ENCODE peak calls at places on chromosome 4, in five cellular contexts. R is effector memory CD4-positive, alpha-beta T cell; E is PC-9; F is NCI-H1092; W is posterior cingulate gyrus. G is an unnamed sample.

GRCh38 chr4:145939241-145939640 is 618 bp upstream of the ZNF827 start:
- DNase-seq in F (no peak), W (no peak), E (no peak), R (no peak), G (no peak)

GRCh38 chr4:157978680-157979361 is 194.0 kb downstream of the GASK1B start:
- DNase-seq in F (peak), W (peak), E (no peak), R (no peak), G (peak)

GRCh38 chr4:166846939-166847338 is 387.4 kb downstream of the SPOCK3 start:
- DNase-seq in R (no peak), E (no peak), W (no peak), F (no peak), G (no peak)

GRCh38 chr4:141464366-141464765 is 172.0 kb upstream of the IL15 start:
- DNase-seq in F (peak), E (no peak), R (no peak), W (no peak), G (no peak)

GRCh38 chr4:2333916-2334644 is 72.2 kb upstream of the MXD4 start:
- DNase-seq in W (no peak), R (no peak), F (no peak), E (no peak), G (no peak)

GRCh38 chr4:1948232-1948631 is 60.5 kb downstream of the NELFA start:
- DNase-seq in F (no peak), W (no peak), R (no peak), E (no peak), G (no peak)

GRCh38 chr4:169109276-169109675 is 99.2 kb upstream of the CBR4 start:
- DNase-seq in W (no peak), R (no peak), E (no peak), F (no peak), G (no peak)

GRCh38 chr4:164503874-164504273 is 250.1 kb upstream of the SMIM31 start:
- DNase-seq in R (no peak), F (no peak), W (no peak), E (no peak), G (no peak)

GRCh38 chr4:187937557-187937956 is 58.0 kb upstream of the ZFP42 start:
- DNase-seq in R (no peak), W (no peak), E (no peak), F (no peak), G (no peak)

GRCh38 chr4:45453258-45453841 is 670.5 kb downstream of the GABRG1 start:
- DNase-seq in F (no peak), E (peak), W (no peak), R (no peak), G (peak)

GRCh38 chr4:8506373-8507250 is 66.0 kb downstream of the TRMT44 start:
- DNase-seq in E (no peak), R (no peak), W (peak), F (no peak), G (no peak)

GRCh38 chr4:87354168-87355102 is 31.8 kb upstream of the HSD17B13 start:
- DNase-seq in F (no peak), R (no peak), W (no peak), E (no peak), G (no peak)

GRCh38 chr4:120056249-120056648 is 10.4 kb downstream of the MAD2L1 start:
- DNase-seq in W (no peak), F (no peak), E (no peak), R (no peak), G (no peak)

GRCh38 chr4:74805601-74806000 is 11.3 kb upstream of the BTC start:
- DNase-seq in R (no peak), F (no peak), E (peak), W (no peak), G (no peak)

GRCh38 chr4:78174931-78175330 is 117.8 kb downstream of the FRAS1 start:
- DNase-seq in R (no peak), F (no peak), W (peak), E (no peak), G (no peak)

GRCh38 chr4:98341309-98341708 is 80.1 kb downstream of the RAP1GDS1 start:
- DNase-seq in W (no peak), E (no peak), F (no peak), R (no peak), G (peak)

GRCh38 chr4:81606166-81606565 is 134.5 kb upstream of the RASGEF1B start:
- DNase-seq in F (no peak), E (no peak), R (no peak), W (no peak), G (no peak)

GRCh38 chr4:57490520-57490919 is 380.3 kb upstream of the IGFBP7 start:
- DNase-seq in E (no peak), F (no peak), W (no peak), R (no peak), G (no peak)

GRCh38 chr4:128553665-128554515 is 255.6 kb upstream of the JADE1 start:
- DNase-seq in R (no peak), W (no peak), E (peak), F (peak), G (no peak)

GRCh38 chr4:54085284-54085683 is 14.7 kb upstream of the GSX2 start:
- DNase-seq in F (no peak), E (peak), R (no peak), W (peak), G (no peak)

GRCh38 chr4:48112017-48112667 is 21.9 kb downstream of the TXK start:
- DNase-seq in E (no peak), W (no peak), R (no peak), F (no peak), G (no peak)

GRCh38 chr4:149120331-149121014 is 678.3 kb upstream of the NR3C2 start:
- DNase-seq in E (no peak), R (no peak), W (no peak), F (no peak), G (no peak)

GRCh38 chr4:164423819-164424218 is 330.1 kb upstream of the SMIM31 start:
- DNase-seq in F (no peak), E (no peak), W (no peak), R (no peak), G (no peak)

GRCh38 chr4:112648263-112649054 is 11.5 kb downstream of the LARP7 start:
- DNase-seq in W (no peak), R (no peak), F (no peak), E (no peak), G (no peak)

GRCh38 chr4:142567199-142567598 is 278.9 kb downstream of the INPP4B start:
- DNase-seq in R (peak), E (no peak), F (no peak), W (no peak), G (no peak)

GRCh38 chr4:139530833-139531427 is 25.1 kb downstream of the SETD7 start:
- DNase-seq in F (peak), R (peak), E (no peak), W (no peak), G (no peak)

GRCh38 chr4:172809998-172810397 is 358.6 kb upstream of the GALNT7 start:
- DNase-seq in E (no peak), W (no peak), F (no peak), R (no peak), G (no peak)

GRCh38 chr4:78059524-78059889 is 2.4 kb downstream of the FRAS1 start:
- DNase-seq in W (no peak), R (no peak), F (peak), E (peak), G (peak)

GRCh38 chr4:42328978-42329377 is 68.3 kb upstream of the SHISA3 start:
- DNase-seq in R (no peak), F (no peak), E (no peak), W (no peak), G (no peak)

GRCh38 chr4:157172011-157172410 is 48.5 kb upstream of the GRIA2 start:
- DNase-seq in W (no peak), E (no peak), F (no peak), R (no peak), G (no peak)

GRCh38 chr4:108940086-108941033 is 177.5 kb upstream of the ETNPPL start:
- DNase-seq in R (no peak), W (no peak), E (no peak), F (no peak), G (no peak)

GRCh38 chr4:131337956-131338355 is 1811.1 kb upstream of the PCDH10 start:
- DNase-seq in F (no peak), W (no peak), E (no peak), R (no peak), G (peak)